ENCODE peak calls at places on chromosomes 16 and 17, in nine cellular contexts. A is progenitor cell of endocrine pancreas; H is heart right ventricle; S is natural killer cell treated with Interleukin-12 subunit alpha and Interleukin-12 subunit beta and Interleukin-15 and Interleukin-18, amount 100 ng/mL, for 72 hours; G is stimulated activated CD4-positive, alpha-beta T cell treated with anti-CD3 and anti-CD28 coated beads, TNF-alpha, amount 100 ng/mL, for 48 hours; E is C1 segment of cervical spinal cord; Q is frontal cortex; C is GDM1; R is activated CD4-positive, CD25-positive, alpha-beta regulatory T cell treated with anti-CD3 and anti-CD28 coated beads, Interleukin-2, amount 50 U/mL, for 16 hours. K is an unnamed sample.
A peak's percentile ranks its signal among the peaks of the same experiment; 100 is the strongest.

GRCh38 chr16:70018254-70018653 is 67.1 kb downstream of the CLEC18A start:
- DNase-seq in A (no peak), G (no peak), Q (no peak), S (no peak), E (no peak), R (peak; percentile 4), H (peak; percentile 33), C (no peak), K (no peak)

GRCh38 chr17:81566461-81567126 is 14.4 kb upstream of the FAAP100 start:
- DNase-seq in H (peak; percentile 58), A (no peak), C (peak; percentile 70), S (peak; percentile 22), E (no peak), R (no peak), Q (no peak), G (no peak), K (peak; percentile 89)

GRCh38 chr17:53900951-53901350 is 78.2 kb downstream of the KIF2B start:
- DNase-seq in S (no peak), C (no peak), A (no peak), G (no peak), R (no peak), Q (no peak), E (no peak), H (no peak), K (no peak)

GRCh38 chr17:43713494-43714162 is 45.0 kb downstream of the SOST start:
- DNase-seq in Q (peak; percentile 55), E (no peak), S (no peak), A (peak; percentile 32), R (no peak), H (peak; percentile 45), G (no peak), C (no peak), K (peak; percentile 19)

GRCh38 chr17:36901506-36901905 is 35.8 kb upstream of the LHX1 start:
- DNase-seq in S (no peak), G (no peak), A (no peak), E (no peak), R (no peak), C (no peak), H (no peak), Q (no peak), K (no peak)

GRCh38 chr17:72110953-72111339 is 9.9 kb upstream of the SOX9 start:
- DNase-seq in C (no peak), H (no peak), Q (no peak), G (no peak), E (no peak), S (no peak), R (no peak), A (no peak), K (no peak)

GRCh38 chr16:49460786-49461470 is 87.3 kb downstream of the C16orf78 start:
- DNase-seq in R (no peak), S (no peak), H (no peak), C (no peak), E (no peak), A (peak; percentile 1), Q (no peak), G (no peak), K (no peak)

GRCh38 chr17:60524463-60525346 is 1.3 kb downstream of the APPBP2 start:
- DNase-seq in G (no peak), R (no peak), H (no peak), S (no peak), Q (no peak), A (no peak), C (no peak), E (no peak), K (peak; percentile 2)

GRCh38 chr17:50672831-50673551 is 34.7 kb downstream of the ANKRD40 start:
- DNase-seq in Q (no peak), S (no peak), G (no peak), H (no peak), R (no peak), A (no peak), E (no peak), C (no peak), K (no peak)

GRCh38 chr17:17823433-17824118 is 13.2 kb downstream of the SREBF1 start:
- DNase-seq in C (peak; percentile 82), S (peak; percentile 89), A (peak; percentile 73), R (peak; percentile 57), G (peak; percentile 50), E (peak; percentile 79), H (peak; percentile 83), Q (peak; percentile 99), K (peak; percentile 94)

GRCh38 chr17:41265078-41265477 is at the start of gene KRTAP9-6:
- DNase-seq in A (no peak), H (no peak), G (no peak), Q (no peak), S (no peak), C (no peak), R (no peak), E (no peak), K (no peak)

GRCh38 chr16:31461201-31461920 is 2.1 kb downstream of the ARMC5 start:
- DNase-seq in H (no peak), A (no peak), E (no peak), R (no peak), G (no peak), Q (no peak), C (no peak), S (peak; percentile 20), K (peak; percentile 2)